ENCODE peak calls at places on chromosomes 6 and 20, in four cellular contexts. F, C, P and W are unnamed samples.

GRCh38 chr20:32681175-32682084 is 7.7 kb upstream of the C20orf203 start:
- DNase-seq in F (peak; percentile 21), C (no peak), P (peak; percentile 72), W (no peak)

GRCh38 chr6:38436726-38437465 is 202.8 kb downstream of the BTBD9 start:
- DNase-seq in F (no peak), C (no peak), P (no peak), W (no peak)

GRCh38 chr6:37433657-37434271 is 743 bp downstream of the CMTR1 start:
- DNase-seq in F (no peak), C (no peak), P (no peak), W (no peak)

GRCh38 chr20:48215536-48215935 is 430.3 kb upstream of the SULF2 start:
- DNase-seq in F (no peak), C (no peak), P (peak; percentile 43), W (no peak)

GRCh38 chr20:23200914-23201313 is 114.8 kb upstream of the CD93 start:
- DNase-seq in F (no peak), C (no peak), P (peak; percentile 66), W (no peak)

GRCh38 chr6:96923871-96924493 is 546 bp upstream of the KLHL32 start:
- DNase-seq in F (no peak), C (no peak), P (no peak), W (no peak)

GRCh38 chr20:40511478-40511877 is 177.6 kb downstream of the MAFB start:
- DNase-seq in F (no peak), C (no peak), P (no peak), W (no peak)

GRCh38 chr6:128252293-128253176 is 267.9 kb downstream of the PTPRK start:
- DNase-seq in F (no peak), C (peak; percentile 28), P (no peak), W (no peak)

GRCh38 chr20:362271-363254 is 15.7 kb downstream of the NRSN2 start:
- DNase-seq in F (no peak), C (no peak), P (peak; percentile 68), W (no peak)

GRCh38 chr20:22353586-22353985 is 230.8 kb downstream of the FOXA2 start:
- DNase-seq in F (no peak), C (no peak), P (no peak), W (no peak)

GRCh38 chr6:97440590-97441176 is 157.7 kb upstream of the MMS22L start:
- DNase-seq in F (no peak), C (no peak), P (peak; percentile 54), W (no peak)

GRCh38 chr6:19839788-19840187 is 2.6 kb downstream of the ID4 start:
- DNase-seq in F (no peak), C (no peak), P (no peak), W (no peak)

GRCh38 chr20:31440012-31440659 is at the start of gene DEFB123:
- DNase-seq in F (no peak), C (no peak), P (no peak), W (no peak)

GRCh38 chr6:108751851-108752732 is 96.1 kb upstream of the ARMC2 start:
- DNase-seq in F (no peak), C (no peak), P (no peak), W (no peak)

GRCh38 chr6:25504661-25505060 is 147.4 kb upstream of the SCGN start:
- DNase-seq in F (no peak), C (no peak), P (no peak), W (no peak)

GRCh38 chr6:106974337-106974998 is at the start of gene CD24:
- DNase-seq in F (no peak), C (no peak), P (peak; percentile 61), W (no peak)

GRCh38 chr6:136421537-136422158 is 128.6 kb downstream of the MAP7 start:
- DNase-seq in F (no peak), C (no peak), P (no peak), W (no peak)

DNA sequence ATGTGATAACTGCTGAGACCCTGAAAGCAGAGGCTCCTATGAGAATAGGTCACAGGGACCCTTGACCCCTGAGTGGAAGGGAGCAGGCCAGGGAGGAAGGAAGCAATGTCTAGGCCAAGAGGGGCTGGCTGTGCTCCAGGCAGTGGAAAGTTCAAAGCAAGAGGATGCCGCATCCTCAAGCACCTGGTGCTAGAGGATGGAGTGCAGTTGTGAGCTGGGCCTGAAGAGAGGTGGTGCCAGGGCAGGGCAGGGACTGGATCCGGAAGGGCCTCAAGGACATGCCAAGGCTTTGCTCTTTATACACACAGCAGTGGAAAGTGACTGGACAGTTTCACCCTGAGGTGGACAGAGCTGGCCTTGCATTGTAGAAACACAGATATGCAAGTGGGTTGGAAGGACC is 97.0 kb downstream of the SLC22A3 start:
- DNase-seq in F (no peak), C (no peak), P (no peak), W (no peak)
- TF ChIP-seq CTCF in F (no peak), C (no peak), P (no peak), W (no peak)

GRCh38 chr6:109783245-109783990 is 92.3 kb downstream of the FIG4 start:
- DNase-seq in F (no peak), C (no peak), P (no peak), W (no peak)
- TF ChIP-seq CTCF in F (peak; percentile 42), C (peak; percentile 15), P (peak; percentile 13), W (no peak)

DNA sequence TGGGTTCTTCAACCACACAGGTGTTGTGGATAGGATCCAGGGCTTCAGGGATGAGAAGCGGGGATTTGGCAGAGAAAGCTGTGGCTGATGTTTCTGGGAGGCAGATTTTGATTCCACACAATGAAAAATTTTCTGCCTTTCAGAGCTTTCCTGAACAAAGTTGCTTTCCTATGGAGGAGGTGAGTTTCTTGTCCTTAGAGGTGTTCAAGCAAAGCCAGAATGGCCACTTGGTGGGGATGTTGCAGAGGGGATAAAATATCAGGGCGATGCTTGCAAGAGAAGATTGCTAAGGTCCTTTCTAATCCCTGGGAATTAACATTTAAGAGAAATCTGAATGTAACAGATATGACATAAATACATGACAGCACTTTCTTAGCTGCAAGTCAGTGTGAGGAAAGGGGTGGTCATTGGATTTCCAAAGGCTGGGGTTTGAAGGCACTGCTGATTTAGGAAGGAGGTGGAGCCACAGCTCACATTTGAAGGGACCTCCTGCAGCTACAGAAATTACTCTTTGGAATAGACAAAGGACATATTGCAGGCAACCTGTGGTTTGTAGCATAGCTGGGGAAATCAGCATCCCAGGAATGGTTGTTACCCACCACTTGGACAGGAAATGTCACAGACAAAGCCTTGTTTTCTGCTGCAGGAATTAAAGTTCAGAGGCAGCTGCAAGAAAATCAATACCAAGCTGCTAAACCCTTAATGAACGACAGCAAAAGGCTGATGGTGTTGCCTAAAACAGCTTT is 271.1 kb upstream of the CHD6 start:
- DNase-seq in F (no peak), C (no peak), P (no peak), W (no peak)
- TF ChIP-seq CTCF in F (no peak), C (no peak), P (no peak), W (no peak)

DNA sequence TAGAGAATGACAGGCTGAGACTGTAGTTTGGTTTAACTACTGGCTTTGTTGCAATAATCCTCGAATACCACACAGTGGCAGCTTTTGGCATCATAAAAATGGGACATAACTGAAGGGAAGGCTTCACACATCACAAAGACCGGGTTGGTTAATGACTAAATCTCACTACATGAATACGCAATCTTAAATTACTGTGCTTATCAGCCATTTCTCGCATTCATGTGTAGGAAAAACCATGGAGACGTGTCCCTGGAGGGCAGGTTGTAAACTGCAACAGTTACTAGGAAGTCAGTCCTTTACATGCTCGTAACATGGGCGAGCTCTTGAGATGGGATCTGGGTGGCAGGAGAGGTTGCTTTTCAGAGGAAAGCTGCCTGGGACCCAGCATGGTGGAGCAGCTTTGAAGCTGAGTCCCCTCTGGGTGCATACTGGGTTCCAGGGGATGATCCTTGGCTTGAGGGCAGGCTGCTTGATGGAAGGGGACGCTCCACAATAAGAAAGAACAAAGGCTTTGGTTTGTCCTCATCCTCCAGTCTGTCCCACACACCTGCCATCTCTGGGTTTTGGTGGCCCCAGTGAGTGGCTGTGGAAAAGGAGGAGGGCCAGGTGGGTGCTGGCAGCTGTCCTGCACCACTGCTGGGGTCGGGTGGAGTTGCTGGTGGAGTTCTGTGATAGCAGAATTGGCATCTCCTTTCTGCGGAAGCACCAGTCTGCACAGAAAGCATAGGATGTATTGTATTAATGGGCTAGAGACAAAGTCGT is 2.1 kb downstream of the RPS21 start:
- DNase-seq in F (no peak), C (no peak), P (no peak), W (no peak)
- TF ChIP-seq CTCF in F (no peak), C (no peak), P (peak; percentile 2), W (no peak)

GRCh38 chr6:43614396-43614730 is 14.7 kb downstream of the GTPBP2 start:
- DNase-seq in F (no peak), C (no peak), P (no peak), W (no peak)
- TF ChIP-seq CTCF in F (no peak), C (no peak), P (no peak), W (no peak)

GRCh38 chr6:162124710-162125435 is 602.7 kb downstream of the PRKN start:
- DNase-seq in F (no peak), C (no peak), P (no peak), W (no peak)

GRCh38 chr6:162119349-162119748 is 608.2 kb downstream of the PRKN start:
- DNase-seq in F (no peak), C (no peak), P (no peak), W (no peak)

GRCh38 chr6:162118706-162119105 is 608.9 kb downstream of the PRKN start:
- DNase-seq in F (no peak), C (no peak), P (no peak), W (no peak)

GRCh38 chr6:162125659-162126058 is 601.9 kb downstream of the PRKN start:
- DNase-seq in F (no peak), C (no peak), P (no peak), W (no peak)

GRCh38 chr6:162123797-162124196 is 603.8 kb downstream of the PRKN start:
- DNase-seq in F (no peak), C (no peak), P (no peak), W (no peak)
- TF ChIP-seq CTCF in F (no peak), C (no peak), P (no peak), W (no peak)

GRCh38 chr20:44646641-44647274 is 4.7 kb downstream of the ADA start:
- DNase-seq in F (no peak), C (no peak), P (no peak), W (peak; percentile 31)

GRCh38 chr20:44649976-44650375 is 1.5 kb downstream of the ADA start:
- DNase-seq in F (no peak), C (no peak), P (no peak), W (no peak)

GRCh38 chr20:44648068-44648467 is 3.4 kb downstream of the ADA start:
- DNase-seq in F (no peak), C (no peak), P (no peak), W (no peak)

GRCh38 chr20:44650777-44651493 is 564 bp downstream of the ADA start:
- DNase-seq in F (peak; percentile 37), C (no peak), P (no peak), W (peak; percentile 38)

GRCh38 chr20:44648579-44648978 is 2.9 kb downstream of the ADA start:
- DNase-seq in F (no peak), C (no peak), P (no peak), W (no peak)
- TF ChIP-seq CTCF in F (no peak), C (no peak), P (peak; percentile 26), W (no peak)

GRCh38 chr6:87364602-87365252 is 20.1 kb downstream of the C6orf163 start:
- DNase-seq in F (no peak), C (no peak), P (no peak), W (no peak)
- TF ChIP-seq CTCF in F (no peak), C (no peak), P (no peak), W (no peak)

DNA sequence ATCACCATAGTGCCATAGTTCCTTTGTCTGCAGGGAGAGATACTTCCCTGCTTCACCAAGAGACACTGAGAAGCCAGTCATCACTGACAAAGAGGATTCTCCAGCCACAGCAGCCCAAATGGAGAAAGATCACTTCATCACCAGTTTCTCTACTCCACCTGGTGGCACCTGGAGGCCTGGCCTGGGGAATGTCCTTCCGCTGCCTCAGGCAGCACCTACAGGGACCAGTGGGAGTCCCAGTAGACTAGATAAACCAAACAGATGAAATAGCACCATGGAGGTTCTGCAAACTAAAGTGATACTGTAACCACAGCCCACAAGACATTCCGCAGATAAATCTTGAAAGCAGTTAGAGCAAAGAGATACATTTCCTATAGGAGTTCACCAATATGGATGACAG is 266.5 kb downstream of the C6orf118 start:
- DNase-seq in F (no peak), C (no peak), P (peak; percentile 49), W (no peak)
- TF ChIP-seq CTCF in F (no peak), C (no peak), P (no peak), W (no peak)